ENCODE peak calls at places on chromosome 10, in eight cellular contexts. K is T-helper 2 cell; I is RWPE1; U is AG04450; X is EL; J is hypothalamus; S is CD8-positive, alpha-beta memory T cell; F is activated CD4-positive, CD25-positive, alpha-beta regulatory T cell. B is an unnamed sample.

GRCh38 chr10:92691042-92691590 is 1.4 kb downstream of the HHEX start:
- DNase-seq in F (no peak), I (no peak), S (no peak), X (no peak), J (no peak), U (no peak), K (no peak), B (no peak)

GRCh38 chr10:115937756-115938032 is 335.3 kb downstream of the GFRA1 start:
- DNase-seq in J (no peak), S (no peak), X (no peak), I (no peak), U (no peak), F (no peak), K (no peak), B (peak)

GRCh38 chr10:114367041-114367675 is 37.1 kb downstream of the AFAP1L2 start:
- DNase-seq in J (no peak), X (no peak), K (no peak), U (no peak), F (no peak), S (no peak), I (no peak), B (no peak)

GRCh38 chr10:74842301-74842700 is 15.9 kb downstream of the KAT6B start:
- DNase-seq in J (no peak), U (no peak), I (no peak), X (no peak), S (no peak), K (no peak), F (no peak), B (no peak)

GRCh38 chr10:102508506-102508905 is 4.7 kb downstream of the SUFU start:
- DNase-seq in J (no peak), X (no peak), S (no peak), U (no peak), I (no peak), F (no peak), K (no peak), B (no peak)

GRCh38 chr10:3774814-3775670 is 10.0 kb downstream of the KLF6 start:
- DNase-seq in F (no peak), U (no peak), J (no peak), S (no peak), K (no peak), I (no peak), X (peak), B (peak)

GRCh38 chr10:123148414-123149161 is 652 bp downstream of the HMX2 start:
- DNase-seq in F (no peak), X (no peak), J (no peak), I (no peak), S (no peak), U (no peak), K (no peak), B (no peak)

GRCh38 chr10:23099079-23099478 is 3.7 kb downstream of the MSRB2 start:
- DNase-seq in K (no peak), J (no peak), F (no peak), U (no peak), I (no peak), X (no peak), S (no peak), B (no peak)

GRCh38 chr10:580796-581195 is 108.7 kb downstream of the DIP2C start:
- DNase-seq in F (no peak), K (no peak), U (peak), J (no peak), I (peak), S (no peak), X (peak), B (no peak)

GRCh38 chr10:48456361-48456804 is 148.5 kb downstream of the ARHGAP22 start:
- DNase-seq in F (no peak), S (no peak), K (no peak), I (no peak), X (no peak), U (no peak), J (peak), B (peak)

GRCh38 chr10:132669208-132669861 is 116.6 kb downstream of the NKX6-2 start:
- DNase-seq in F (no peak), I (no peak), X (no peak), K (no peak), U (no peak), S (no peak), J (no peak), B (no peak)

GRCh38 chr10:103847909-103848468 is 7.4 kb downstream of the SH3PXD2A start:
- DNase-seq in S (no peak), U (no peak), F (no peak), K (no peak), J (no peak), X (no peak), I (no peak), B (no peak)

GRCh38 chr10:122113161-122113944 is 124.4 kb downstream of the TACC2 start:
- DNase-seq in U (peak), I (peak), F (no peak), X (peak), S (no peak), K (no peak), J (no peak), B (peak)

GRCh38 chr10:110841767-110842267 is 29.9 kb upstream of the PDCD4 start:
- DNase-seq in J (no peak), U (no peak), F (no peak), K (no peak), X (no peak), I (no peak), S (no peak), B (no peak)

GRCh38 chr10:28604567-28605536 is 71.9 kb downstream of the WAC start:
- DNase-seq in X (no peak), U (no peak), J (no peak), F (no peak), I (no peak), K (no peak), S (no peak), B (no peak)

GRCh38 chr10:97428572-97428981 is 2.6 kb downstream of the PGAM1 start:
- DNase-seq in X (peak), U (no peak), K (no peak), I (no peak), S (no peak), J (no peak), F (no peak), B (peak)

GRCh38 chr10:125028291-125028867 is 86.5 kb downstream of the ZRANB1 start:
- DNase-seq in F (no peak), S (no peak), X (peak), J (no peak), I (no peak), U (no peak), K (no peak), B (no peak)

GRCh38 chr10:129892571-129893045 is 71.5 kb downstream of the EBF3 start:
- DNase-seq in U (no peak), K (no peak), J (no peak), S (no peak), X (no peak), I (no peak), F (no peak), B (no peak)

GRCh38 chr10:95683966-95684365 is 9.8 kb downstream of the TCTN3 start:
- DNase-seq in U (no peak), K (no peak), I (no peak), J (no peak), X (no peak), S (no peak), F (no peak), B (no peak)

GRCh38 chr10:33106767-33107166 is 148.7 kb upstream of the ITGB1 start:
- DNase-seq in U (no peak), I (no peak), S (no peak), J (no peak), X (no peak), F (no peak), K (no peak), B (no peak)

GRCh38 chr10:114801411-114801813 is 20.2 kb upstream of the FHIP2A start:
- DNase-seq in F (no peak), S (peak), K (peak), X (no peak), I (no peak), U (no peak), J (no peak), B (no peak)

GRCh38 chr10:122152544-122152943 is 118.6 kb upstream of the BTBD16 start:
- DNase-seq in J (peak), I (no peak), K (no peak), F (no peak), S (no peak), X (no peak), U (no peak), B (peak)